ENCODE peak calls at places on chromosomes 7 and 10, in five cellular contexts. U is fibroblast of lung, M is GM23248, Y is NT2/D1, X is epithelial cell of esophagus. I is an unnamed sample.

GRCh38 chr10:113986316-113986715 is 57.4 kb upstream of the ADRB1 start:
- DNase-seq in U (no peak), M (no peak), X (no peak), Y (no peak), I (no peak)

GRCh38 chr7:18126274-18126673 is 98.6 kb upstream of the PRPS1L1 start:
- DNase-seq in U (no peak), X (peak; percentile 64), Y (no peak), M (no peak), I (no peak)

GRCh38 chr7:144975882-144976281 is 140.0 kb upstream of the TPK1 start:
- DNase-seq in U (no peak), M (no peak), Y (no peak), X (peak; percentile 18), I (no peak)

GRCh38 chr7:104627516-104627915 is 299.1 kb downstream of the LHFPL3 start:
- DNase-seq in Y (peak; percentile 18), X (peak; percentile 55), U (peak; percentile 15), M (peak; percentile 63), I (peak; percentile 39)

GRCh38 chr7:53485354-53485753 is 449.9 kb downstream of the POM121L12 start:
- DNase-seq in M (no peak), Y (no peak), X (no peak), U (no peak), I (no peak)

GRCh38 chr7:3082386-3082785 is 38.7 kb upstream of the CARD11 start:
- DNase-seq in X (no peak), Y (no peak), U (no peak), M (no peak), I (no peak)

GRCh38 chr7:99825451-99825850 is 2.4 kb upstream of the CYP3A43 start:
- DNase-seq in Y (no peak), M (no peak), U (no peak), X (no peak), I (no peak)

GRCh38 chr10:15439381-15439837 is 68.3 kb upstream of the FAM171A1 start:
- DNase-seq in Y (peak; percentile 8), U (peak; percentile 13), X (peak; percentile 50), M (peak; percentile 66), I (no peak)

GRCh38 chr7:139341776-139342244 is 673 bp downstream of the FMC1 start:
- DNase-seq in M (no peak), Y (no peak), X (no peak), U (no peak), I (peak; percentile 86)

GRCh38 chr7:22488643-22489462 is 11.1 kb downstream of the STEAP1B start:
- DNase-seq in X (peak; percentile 70), U (peak; percentile 43), Y (peak; percentile 86), M (peak; percentile 78), I (peak; percentile 58)

GRCh38 chr10:102775973-102776669 is 32.4 kb downstream of the WBP1L start:
- DNase-seq in M (peak; percentile 87), U (peak; percentile 94), X (peak; percentile 65), Y (peak; percentile 30), I (peak; percentile 82)

GRCh38 chr10:121187375-121187774 is 336.2 kb downstream of the WDR11 start:
- DNase-seq in X (no peak), U (peak; percentile 13), Y (no peak), M (no peak), I (no peak)
- H3K4me3 ChIP-seq in X (no peak overlapping the region), U (no peak overlapping the region), Y (no peak overlapping the region), M (no peak overlapping the region), I (no peak overlapping the region)

GRCh38 chr7:107108951-107109350 is 59.9 kb upstream of the HBP1 start:
- DNase-seq in U (no peak), M (no peak), X (no peak), Y (no peak), I (no peak)

GRCh38 chr7:107100824-107101223 is 56.3 kb downstream of the PRKAR2B start:
- DNase-seq in X (no peak), Y (no peak), U (no peak), M (no peak), I (no peak)

GRCh38 chr7:107105591-107106245 is 61.2 kb downstream of the PRKAR2B start:
- DNase-seq in M (no peak), Y (no peak), U (no peak), X (no peak), I (no peak)

DNA sequence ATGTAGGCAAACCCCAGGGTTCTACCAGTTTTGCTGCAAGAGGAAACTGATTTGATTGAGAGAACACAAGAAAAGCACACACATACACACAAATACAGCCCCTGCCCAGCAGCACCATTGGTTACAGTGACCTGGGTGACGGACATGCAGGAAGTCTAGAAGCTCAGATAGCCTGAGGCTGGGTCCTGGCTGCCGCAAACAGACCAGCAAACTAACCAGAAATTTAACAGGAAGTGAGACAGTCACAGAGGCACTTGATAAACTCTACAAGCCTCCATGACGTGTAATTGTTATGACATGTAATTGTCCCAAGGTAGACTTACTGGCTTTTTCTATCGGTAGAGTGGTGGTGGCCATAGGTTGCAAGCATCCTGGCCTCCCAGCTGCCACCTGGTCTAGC is 58.9 kb downstream of the PRKAR2B start:
- DNase-seq in M (no peak), Y (no peak), U (peak; percentile 35), X (peak; percentile 70), I (no peak)
- H3K4me3 ChIP-seq in M (no peak overlapping the region), Y (no peak overlapping the region), U (no peak overlapping the region), X (no peak overlapping the region), I (no peak overlapping the region)

GRCh38 chr7:102111063-102111757 is 175.5 kb upstream of the SH2B2 start:
- DNase-seq in U (peak; percentile 5), X (no peak), Y (no peak), M (no peak), I (no peak)
- H3K4me3 ChIP-seq in U (no peak overlapping the region), X (no peak overlapping the region), Y (no peak overlapping the region), M (no peak overlapping the region), I (no peak overlapping the region)

GRCh38 chr10:104120512-104120902 is 1.5 kb upstream of the SFR1 start:
- DNase-seq in Y (no peak), M (no peak), U (no peak), X (no peak), I (no peak)
- H3K4me3 ChIP-seq in Y (peak overlapping the region; percentile 39), M (peak overlapping the region; percentile 80), U (peak overlapping the region; percentile 86), X (peak overlapping the region; percentile 72), I (no peak overlapping the region)